ENCODE peak calls at places on chromosome 14, in six cellular contexts. One of them, this sample, is unnamed.
A peak's percentile ranks its signal among the peaks of the same experiment; 100 is the strongest.

GRCh38 chr14:45891417-45892080 is 638.5 kb upstream of the MIS18BP1 start:
- DNase-seq in GM23248: no peak
- DNase-seq in mesendoderm: peak; percentile 7
- DNase-seq in endothelial cell of umbilical vein: no peak
- DNase-seq in Peyer's patch: peak; percentile 65
- DNase-seq in cardiac muscle cell: no peak
- DNase-seq in this sample: peak; percentile 58

GRCh38 chr14:55107766-55108554 is 21.1 kb upstream of the LGALS3 start:
- DNase-seq in Peyer's patch: peak; percentile 88
- DNase-seq in mesendoderm: peak; percentile 83
- DNase-seq in GM23248: peak; percentile 99
- DNase-seq in endothelial cell of umbilical vein: peak; percentile 94
- DNase-seq in cardiac muscle cell: peak; percentile 98
- DNase-seq in this sample: no peak

GRCh38 chr14:90398315-90398811 is 1.5 kb downstream of the CALM1 start:
- DNase-seq in mesendoderm: peak; percentile 52
- DNase-seq in endothelial cell of umbilical vein: peak; percentile 45
- DNase-seq in GM23248: peak; percentile 64
- DNase-seq in Peyer's patch: peak; percentile 73
- DNase-seq in cardiac muscle cell: peak; percentile 40
- DNase-seq in this sample: peak; percentile 22

GRCh38 chr14:36373982-36374673 is 53.7 kb upstream of the MBIP start:
- DNase-seq in Peyer's patch: peak; percentile 65
- DNase-seq in GM23248: peak; percentile 84
- DNase-seq in mesendoderm: peak; percentile 94
- DNase-seq in endothelial cell of umbilical vein: peak; percentile 74
- DNase-seq in cardiac muscle cell: peak; percentile 80
- DNase-seq in this sample: peak; percentile 97

GRCh38 chr14:103693514-103693913 is 21.7 kb downstream of the XRCC3 start:
- DNase-seq in cardiac muscle cell: no peak
- DNase-seq in endothelial cell of umbilical vein: no peak
- DNase-seq in Peyer's patch: peak; percentile 81
- DNase-seq in GM23248: no peak
- DNase-seq in mesendoderm: no peak
- DNase-seq in this sample: no peak

GRCh38 chr14:96698846-96699543 is 98.2 kb upstream of the VRK1 start:
- DNase-seq in GM23248: no peak
- DNase-seq in mesendoderm: no peak
- DNase-seq in cardiac muscle cell: no peak
- DNase-seq in endothelial cell of umbilical vein: no peak
- DNase-seq in Peyer's patch: no peak
- DNase-seq in this sample: no peak

GRCh38 chr14:37592288-37593274 is 2.5 kb downstream of the FOXA1 start:
- DNase-seq in cardiac muscle cell: no peak
- DNase-seq in mesendoderm: no peak
- DNase-seq in endothelial cell of umbilical vein: no peak
- DNase-seq in Peyer's patch: peak; percentile 66
- DNase-seq in GM23248: no peak
- DNase-seq in this sample: peak; percentile 70

GRCh38 chr14:55884819-55885218 is 233.4 kb upstream of the PELI2 start:
- DNase-seq in cardiac muscle cell: no peak
- DNase-seq in mesendoderm: no peak
- DNase-seq in GM23248: peak; percentile 18
- DNase-seq in endothelial cell of umbilical vein: no peak
- DNase-seq in Peyer's patch: no peak
- DNase-seq in this sample: no peak

GRCh38 chr14:53963491-53964227 is 7.0 kb upstream of the BMP4 start:
- DNase-seq in Peyer's patch: peak; percentile 60
- DNase-seq in mesendoderm: peak; percentile 74
- DNase-seq in cardiac muscle cell: peak; percentile 50
- DNase-seq in GM23248: no peak
- DNase-seq in endothelial cell of umbilical vein: peak; percentile 44
- DNase-seq in this sample: peak; percentile 67

GRCh38 chr14:55458800-55459577 is 18.6 kb upstream of the TBPL2 start:
- DNase-seq in GM23248: peak; percentile 75
- DNase-seq in mesendoderm: no peak
- DNase-seq in Peyer's patch: no peak
- DNase-seq in cardiac muscle cell: peak; percentile 35
- DNase-seq in endothelial cell of umbilical vein: peak; percentile 75
- DNase-seq in this sample: no peak

GRCh38 chr14:82047777-82048470 is 514.3 kb upstream of the SEL1L start:
- DNase-seq in Peyer's patch: no peak
- DNase-seq in GM23248: no peak
- DNase-seq in endothelial cell of umbilical vein: no peak
- DNase-seq in cardiac muscle cell: no peak
- DNase-seq in mesendoderm: no peak
- DNase-seq in this sample: no peak

GRCh38 chr14:67738740-67739504 is 37.2 kb downstream of the RDH12 start:
- DNase-seq in Peyer's patch: peak; percentile 58
- DNase-seq in GM23248: peak; percentile 98
- DNase-seq in cardiac muscle cell: peak; percentile 98
- DNase-seq in endothelial cell of umbilical vein: no peak
- DNase-seq in mesendoderm: peak; percentile 3
- DNase-seq in this sample: no peak

GRCh38 chr14:93996130-93996695 is 888 bp upstream of the CCDC197 start:
- DNase-seq in cardiac muscle cell: no peak
- DNase-seq in Peyer's patch: no peak
- DNase-seq in mesendoderm: no peak
- DNase-seq in endothelial cell of umbilical vein: no peak
- DNase-seq in GM23248: no peak
- DNase-seq in this sample: no peak

GRCh38 chr14:37343307-37344094 is 145.8 kb downstream of the MIPOL1 start:
- DNase-seq in endothelial cell of umbilical vein: peak; percentile 52
- DNase-seq in GM23248: no peak
- DNase-seq in mesendoderm: no peak
- DNase-seq in cardiac muscle cell: no peak
- DNase-seq in Peyer's patch: no peak
- DNase-seq in this sample: no peak

DNA sequence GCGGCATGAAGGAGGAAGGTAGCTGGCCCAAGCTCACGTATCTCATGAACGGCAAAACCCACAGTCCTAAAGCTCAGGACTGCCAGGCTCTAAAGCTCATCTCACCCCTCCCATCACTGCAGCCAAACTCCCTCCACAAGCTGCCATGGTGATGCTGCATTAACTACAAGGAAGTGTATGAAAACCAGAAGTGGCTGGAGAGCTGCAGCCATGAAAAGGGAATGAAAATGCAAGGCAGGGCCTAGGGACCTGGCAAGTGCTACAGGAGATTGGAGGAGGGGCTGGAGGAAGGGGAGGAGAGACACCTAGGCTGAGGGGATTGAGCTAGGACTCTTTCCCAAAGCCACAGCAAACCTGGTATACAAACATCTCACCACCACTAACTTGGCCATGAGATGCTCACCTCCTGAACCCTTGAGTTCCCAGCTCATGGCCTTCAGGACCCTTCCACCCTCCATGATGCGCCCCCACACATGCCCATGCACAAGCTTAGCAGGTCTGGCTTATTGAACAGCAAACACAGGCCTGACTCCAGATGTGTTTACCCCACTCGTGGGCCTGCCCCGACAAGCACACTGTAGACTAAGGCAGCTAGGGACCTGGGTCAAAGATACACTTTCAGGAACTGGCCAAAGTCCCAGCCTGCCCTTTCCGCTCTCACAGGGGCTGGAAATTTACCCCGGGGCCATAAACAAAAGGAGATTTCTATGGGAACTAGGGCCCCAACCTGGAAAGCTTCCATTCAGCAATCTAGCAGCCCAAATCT is 42.0 kb downstream of the LTBP2 start:
- DNase-seq in Peyer's patch: peak; percentile 35
- DNase-seq in cardiac muscle cell: peak; percentile 90
- DNase-seq in mesendoderm: no peak
- DNase-seq in endothelial cell of umbilical vein: peak; percentile 71
- DNase-seq in GM23248: peak; percentile 28
- DNase-seq in this sample: no peak
- H3K4me1 ChIP-seq in Peyer's patch: no peaks in the 10 kb centered on the region
- H3K4me1 ChIP-seq in cardiac muscle cell: peaks cover 14% of the 10 kb centered on the region
- H3K4me1 ChIP-seq in mesendoderm: no peaks in the 10 kb centered on the region
- H3K4me1 ChIP-seq in endothelial cell of umbilical vein: peaks cover 52% of the 10 kb centered on the region
- H3K4me1 ChIP-seq in GM23248: peaks cover 81% of the 10 kb centered on the region
- H3K4me1 ChIP-seq in this sample: no peaks in the 10 kb centered on the region

DNA sequence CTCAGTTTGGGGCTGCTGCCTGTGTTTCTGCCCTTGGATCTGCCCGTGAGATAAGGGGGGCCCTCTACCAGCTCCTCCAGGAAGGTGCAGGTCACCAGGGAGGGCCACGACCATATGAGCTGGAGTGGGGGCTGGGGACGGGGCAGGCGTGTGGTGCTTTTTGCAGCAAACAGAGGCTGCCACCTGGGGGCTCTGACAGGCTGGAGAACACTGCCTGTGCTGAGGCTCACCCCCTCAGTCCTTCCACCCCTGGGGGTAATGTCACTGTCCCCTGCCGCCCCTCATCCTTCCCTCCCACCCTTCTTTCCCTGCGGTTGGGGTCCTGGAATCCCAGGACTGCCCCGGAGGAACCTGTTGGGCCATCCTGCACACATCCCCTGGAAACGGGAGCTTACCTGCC is 3.2 kb downstream of the PLD4 start:
- DNase-seq in cardiac muscle cell: no peak
- DNase-seq in endothelial cell of umbilical vein: no peak
- DNase-seq in mesendoderm: no peak
- DNase-seq in GM23248: no peak
- DNase-seq in Peyer's patch: no peak
- DNase-seq in this sample: no peak
- H3K4me1 ChIP-seq in cardiac muscle cell: peaks cover 41% of the 10 kb centered on the region
- H3K4me1 ChIP-seq in endothelial cell of umbilical vein: peaks cover 6% of the 10 kb centered on the region
- H3K4me1 ChIP-seq in mesendoderm: no peaks in the 10 kb centered on the region
- H3K4me1 ChIP-seq in GM23248: no peaks in the 10 kb centered on the region
- H3K4me1 ChIP-seq in Peyer's patch: no peaks in the 10 kb centered on the region
- H3K4me1 ChIP-seq in this sample: peaks cover 3% of the 10 kb centered on the region

GRCh38 chr14:69624131-69624530 is 12.7 kb downstream of the SUSD6 start:
- DNase-seq in Peyer's patch: no peak
- DNase-seq in cardiac muscle cell: no peak
- DNase-seq in mesendoderm: no peak
- DNase-seq in endothelial cell of umbilical vein: no peak
- DNase-seq in GM23248: no peak
- DNase-seq in this sample: no peak
- H3K4me1 ChIP-seq in Peyer's patch: no peaks in the 10 kb centered on the region
- H3K4me1 ChIP-seq in cardiac muscle cell: peaks cover 24% of the 10 kb centered on the region
- H3K4me1 ChIP-seq in mesendoderm: no peaks in the 10 kb centered on the region
- H3K4me1 ChIP-seq in endothelial cell of umbilical vein: peaks cover 18% of the 10 kb centered on the region
- H3K4me1 ChIP-seq in GM23248: peaks cover 9% of the 10 kb centered on the region
- H3K4me1 ChIP-seq in this sample: no peaks in the 10 kb centered on the region

DNA sequence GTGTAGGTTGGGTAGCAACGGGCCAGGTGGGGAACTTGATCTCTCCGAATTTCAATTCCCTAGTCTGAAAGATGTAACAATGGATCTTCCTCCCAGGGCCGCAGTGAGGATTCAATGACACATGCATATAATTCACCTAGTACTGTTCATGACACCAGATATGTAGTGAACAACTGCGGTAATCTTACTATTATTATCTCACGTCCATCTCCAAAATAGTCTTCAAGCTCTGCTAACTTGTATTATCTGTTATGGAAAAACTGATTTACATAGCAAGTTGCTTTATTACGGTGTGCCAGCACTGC is 26.4 kb downstream of the MOK start:
- DNase-seq in cardiac muscle cell: no peak
- DNase-seq in GM23248: no peak
- DNase-seq in mesendoderm: no peak
- DNase-seq in endothelial cell of umbilical vein: no peak
- DNase-seq in Peyer's patch: no peak
- DNase-seq in this sample: no peak
- H3K4me1 ChIP-seq in cardiac muscle cell: peaks cover 14% of the 10 kb centered on the region
- H3K4me1 ChIP-seq in GM23248: peaks cover 55% of the 10 kb centered on the region
- H3K4me1 ChIP-seq in mesendoderm: no peaks in the 10 kb centered on the region
- H3K4me1 ChIP-seq in endothelial cell of umbilical vein: no peaks in the 10 kb centered on the region
- H3K4me1 ChIP-seq in Peyer's patch: no peaks in the 10 kb centered on the region
- H3K4me1 ChIP-seq in this sample: no peaks in the 10 kb centered on the region

GRCh38 chr14:33911046-33911445 is 39.8 kb downstream of the EGLN3 start:
- DNase-seq in endothelial cell of umbilical vein: no peak
- DNase-seq in GM23248: no peak
- DNase-seq in mesendoderm: no peak
- DNase-seq in Peyer's patch: no peak
- DNase-seq in cardiac muscle cell: no peak
- DNase-seq in this sample: no peak
- H3K4me1 ChIP-seq in endothelial cell of umbilical vein: peaks cover 10% of the 10 kb centered on the region
- H3K4me1 ChIP-seq in GM23248: peaks cover 7% of the 10 kb centered on the region
- H3K4me1 ChIP-seq in mesendoderm: no peaks in the 10 kb centered on the region
- H3K4me1 ChIP-seq in Peyer's patch: peaks cover 3% of the 10 kb centered on the region
- H3K4me1 ChIP-seq in cardiac muscle cell: no peaks in the 10 kb centered on the region
- H3K4me1 ChIP-seq in this sample: no peaks in the 10 kb centered on the region

DNA sequence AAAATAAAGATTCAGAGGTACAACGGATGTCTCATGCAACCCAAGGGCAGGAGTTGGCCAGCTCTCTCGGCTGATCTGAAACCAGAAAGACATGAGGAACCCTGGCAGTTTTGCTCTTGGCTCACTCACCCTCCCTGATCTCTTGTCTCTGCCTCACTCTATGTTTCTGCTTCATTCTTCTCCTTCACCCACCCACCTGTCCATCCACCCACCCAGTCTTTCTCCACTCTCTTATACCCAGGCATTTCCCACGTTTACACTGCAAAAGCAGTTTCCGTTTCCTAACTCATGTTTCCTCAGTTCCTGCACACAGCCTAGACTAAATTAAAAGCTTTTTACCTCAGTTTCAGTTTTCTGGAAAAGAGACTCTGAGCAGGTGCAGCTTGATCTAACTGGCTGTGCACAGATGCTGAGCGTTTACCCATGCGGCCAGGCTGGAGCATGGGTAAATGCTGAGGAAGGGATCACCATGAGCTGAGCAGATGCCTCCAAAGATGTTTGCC is 157.6 kb downstream of the PRKCH start:
- DNase-seq in cardiac muscle cell: no peak
- DNase-seq in Peyer's patch: no peak
- DNase-seq in GM23248: no peak
- DNase-seq in mesendoderm: no peak
- DNase-seq in endothelial cell of umbilical vein: no peak
- DNase-seq in this sample: no peak
- H3K4me1 ChIP-seq in cardiac muscle cell: peaks cover 37% of the 10 kb centered on the region
- H3K4me1 ChIP-seq in Peyer's patch: peaks cover 4% of the 10 kb centered on the region
- H3K4me1 ChIP-seq in GM23248: peaks cover 46% of the 10 kb centered on the region
- H3K4me1 ChIP-seq in mesendoderm: no peaks in the 10 kb centered on the region
- H3K4me1 ChIP-seq in endothelial cell of umbilical vein: peaks cover 48% of the 10 kb centered on the region
- H3K4me1 ChIP-seq in this sample: no peaks in the 10 kb centered on the region

GRCh38 chr14:100107236-100107635 is 42.0 kb downstream of the EVL start:
- DNase-seq in GM23248: peak; percentile 14
- DNase-seq in cardiac muscle cell: no peak
- DNase-seq in Peyer's patch: no peak
- DNase-seq in mesendoderm: no peak
- DNase-seq in endothelial cell of umbilical vein: no peak
- DNase-seq in this sample: no peak
- H3K4me1 ChIP-seq in GM23248: peaks cover 27% of the 10 kb centered on the region
- H3K4me1 ChIP-seq in cardiac muscle cell: peaks cover 7% of the 10 kb centered on the region
- H3K4me1 ChIP-seq in Peyer's patch: no peaks in the 10 kb centered on the region
- H3K4me1 ChIP-seq in mesendoderm: no peaks in the 10 kb centered on the region
- H3K4me1 ChIP-seq in endothelial cell of umbilical vein: peaks cover 26% of the 10 kb centered on the region
- H3K4me1 ChIP-seq in this sample: peaks cover 4% of the 10 kb centered on the region